ENCODE peak calls at places on chromosomes 11 and 22, in nine cellular contexts. I is fibroblast of the aortic adventitia, K is astrocyte of the spinal cord, N is fibroblast of lung, S is AG04449, L is GM23338, Q is Peyer's patch, C is endothelial cell, P is IMR-90. V is an unnamed sample.
A peak's percentile ranks its signal among the peaks of the same experiment; 100 is the strongest.

GRCh38 chr11:36744375-36745168 is 146.5 kb upstream of the RAG2 start:
- DNase-seq in I (peak; percentile 77), K (peak; percentile 60), N (peak; percentile 51), S (no peak), L (peak; percentile 90), Q (peak; percentile 72), C (peak; percentile 88), P (peak; percentile 66), V (peak; percentile 35)

GRCh38 chr11:64355078-64355940 is 3.7 kb upstream of the RPS6KA4 start:
- DNase-seq in I (peak; percentile 77), K (peak; percentile 81), N (peak; percentile 75), S (no peak), L (peak; percentile 91), Q (peak; percentile 90), C (peak; percentile 78), P (peak; percentile 77), V (peak; percentile 72)

GRCh38 chr22:35446365-35446764 is 46.4 kb downstream of the MCM5 start:
- DNase-seq in I (peak; percentile 66), K (peak; percentile 84), N (peak; percentile 97), S (peak; percentile 57), L (no peak), Q (peak; percentile 48), C (no peak), P (peak; percentile 95), V (peak; percentile 86)

GRCh38 chr11:115673720-115674119 is 169.5 kb upstream of the CADM1 start:
- DNase-seq in I (no peak), K (no peak), N (no peak), S (no peak), L (no peak), Q (no peak), C (no peak), P (no peak), V (no peak)

GRCh38 chr22:41998361-41999261 is at the start of gene WBP2NL:
- DNase-seq in I (peak; percentile 59), K (peak; percentile 80), N (peak; percentile 78), S (no peak), L (peak; percentile 37), Q (peak; percentile 90), C (no peak), P (peak; percentile 51), V (no peak)

GRCh38 chr22:22866381-22867111 is 21.1 kb upstream of the IGLL5 start:
- DNase-seq in I (peak; percentile 25), K (no peak), N (no peak), S (no peak), L (no peak), Q (no peak), C (no peak), P (no peak), V (no peak)

GRCh38 chr11:133977067-133977681 is 20.4 kb upstream of the IGSF9B start:
- DNase-seq in I (no peak), K (peak; percentile 5), N (no peak), S (no peak), L (no peak), Q (no peak), C (no peak), P (no peak), V (no peak)

GRCh38 chr11:61022311-61023085 is 51.0 kb downstream of the CD6 start:
- DNase-seq in I (no peak), K (no peak), N (no peak), S (no peak), L (no peak), Q (peak; percentile 37), C (no peak), P (no peak), V (no peak)

GRCh38 chr11:40130427-40130826 is 1329.0 kb downstream of the LRRC4C start:
- DNase-seq in I (no peak), K (no peak), N (peak; percentile 11), S (no peak), L (peak; percentile 42), Q (no peak), C (peak; percentile 3), P (no peak), V (no peak)

GRCh38 chr11:133742388-133742787 is 102.9 kb downstream of the SPATA19 start:
- DNase-seq in I (no peak), K (no peak), N (no peak), S (no peak), L (no peak), Q (no peak), C (no peak), P (no peak), V (no peak)

GRCh38 chr22:26393929-26394328 is 35.1 kb upstream of the ASPHD2 start:
- DNase-seq in I (no peak), K (no peak), N (no peak), S (no peak), L (peak; percentile 54), Q (no peak), C (no peak), P (no peak), V (no peak)
- TF ChIP-seq CTCF in I (peak; percentile 1), K (no peak), N (peak; percentile 3), S (no peak), L (peak; percentile 44), Q (no peak), C (no peak), P (no peak), V (peak; percentile 55)

DNA sequence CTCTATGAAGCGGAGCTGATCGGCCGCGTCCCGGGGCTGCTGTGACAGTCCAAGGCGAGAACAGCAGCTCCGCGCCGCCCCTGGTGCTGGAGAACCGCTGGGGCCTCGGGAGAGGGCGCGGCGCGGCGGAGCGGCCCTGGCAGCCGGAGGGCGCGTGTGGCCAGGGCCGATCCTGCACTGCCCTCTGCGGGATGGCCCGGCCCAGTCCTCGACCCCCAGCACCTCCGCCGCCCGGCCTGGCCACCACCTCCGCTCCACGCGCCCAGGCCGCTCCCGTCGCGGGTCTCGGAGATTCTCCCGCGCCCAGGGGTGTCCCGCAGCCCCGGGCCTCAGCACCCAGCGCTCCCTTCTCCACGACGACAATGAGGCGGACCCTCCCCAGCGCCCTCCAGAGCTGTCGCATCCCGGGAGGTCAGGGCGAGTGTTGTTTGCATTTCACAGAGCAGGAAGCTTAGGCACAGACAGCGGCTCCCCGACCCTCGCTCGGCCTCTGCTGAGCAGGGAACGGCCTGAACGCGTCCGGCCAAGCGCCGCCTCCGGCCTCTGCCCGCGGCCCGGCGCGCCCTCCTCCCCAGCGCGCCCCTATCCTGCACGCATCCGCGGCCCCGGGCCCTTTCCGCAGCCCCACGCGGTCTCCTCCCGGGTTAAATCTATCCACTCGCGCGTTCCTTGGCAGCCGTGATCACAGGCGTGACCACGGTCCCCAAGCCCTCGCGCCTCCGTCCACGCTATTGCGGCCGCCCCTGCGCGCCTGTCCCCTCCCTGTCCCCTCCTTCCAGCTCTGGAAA is 109.7 kb downstream of the WNT7B start:
- DNase-seq in I (no peak), K (no peak), N (no peak), S (no peak), L (peak; percentile 72), Q (no peak), C (peak; percentile 55), P (no peak), V (no peak)
- TF ChIP-seq CTCF in I (peak; percentile 25), K (peak; percentile 21), N (peak; percentile 8), S (peak; percentile 41), L (peak; percentile 53), Q (no peak), C (no peak), P (peak; percentile 40), V (peak; percentile 64)

DNA sequence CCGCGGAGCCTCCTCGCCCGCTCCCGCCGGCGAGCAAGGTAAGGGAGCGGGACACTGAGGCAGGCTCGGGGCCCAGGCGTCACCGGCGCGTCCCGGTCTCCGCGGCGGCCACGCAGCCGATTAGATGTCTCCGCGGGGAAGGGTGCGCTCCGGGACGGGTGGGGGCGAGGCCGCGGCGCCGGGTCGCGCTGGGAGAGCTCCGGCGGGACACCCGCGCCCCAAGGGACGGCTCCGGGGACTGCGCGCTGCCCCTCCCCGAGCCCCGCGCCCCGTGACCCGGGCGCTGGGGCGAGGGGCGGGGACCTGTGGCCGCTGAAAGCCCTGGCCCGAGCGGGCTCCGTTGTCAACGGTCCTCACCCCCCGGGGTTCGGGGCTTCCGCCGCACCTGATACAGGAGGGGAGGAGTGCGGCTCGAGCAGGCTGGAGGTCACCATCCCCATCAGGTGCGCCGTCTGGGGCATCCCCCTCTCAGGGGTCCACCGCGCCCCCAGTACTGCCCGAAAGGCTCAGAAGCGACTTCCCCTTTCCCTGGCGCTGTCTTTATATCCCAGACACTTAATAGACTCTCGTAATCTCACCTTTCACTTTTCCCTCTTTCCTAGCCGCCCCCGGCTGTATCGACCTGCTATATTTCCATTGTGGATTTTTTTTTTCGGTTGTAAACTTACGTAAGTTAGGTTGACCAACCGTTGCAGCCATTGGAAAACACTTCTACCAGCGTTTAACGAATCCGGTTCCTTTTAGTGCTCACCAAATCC is 566 bp downstream of the PPFIA1 start:
- DNase-seq in I (peak; percentile 72), K (peak; percentile 42), N (peak; percentile 73), S (peak; percentile 17), L (peak; percentile 84), Q (peak; percentile 73), C (peak; percentile 60), P (peak; percentile 65), V (peak; percentile 56)
- TF ChIP-seq CTCF in I (no peak), K (no peak), N (no peak), S (no peak), L (no peak), Q (peak; percentile 33), C (no peak), P (peak; percentile 23), V (no peak)

GRCh38 chr11:72136677-72137255 is 1.2 kb downstream of the FOLR3 start:
- DNase-seq in I (no peak), K (no peak), N (no peak), S (no peak), L (no peak), Q (no peak), C (no peak), P (no peak), V (no peak)

GRCh38 chr11:72141066-72141465 is 5.5 kb downstream of the FOLR3 start:
- DNase-seq in I (peak; percentile 86), K (peak; percentile 91), N (peak; percentile 97), S (peak; percentile 82), L (no peak), Q (no peak), C (no peak), P (peak; percentile 90), V (peak; percentile 96)

GRCh38 chr11:72138821-72139390 is 3.4 kb downstream of the FOLR3 start:
- DNase-seq in I (no peak), K (no peak), N (no peak), S (no peak), L (no peak), Q (no peak), C (no peak), P (no peak), V (no peak)

GRCh38 chr11:72140661-72141060 is 5.1 kb downstream of the FOLR3 start:
- DNase-seq in I (no peak), K (no peak), N (no peak), S (no peak), L (no peak), Q (no peak), C (no peak), P (no peak), V (no peak)

GRCh38 chr11:72139500-72139899 is 4.0 kb downstream of the FOLR3 start:
- DNase-seq in I (no peak), K (no peak), N (no peak), S (no peak), L (no peak), Q (no peak), C (no peak), P (no peak), V (no peak)
- TF ChIP-seq CTCF in I (no peak), K (no peak), N (no peak), S (no peak), L (no peak), Q (no peak), C (no peak), P (no peak), V (no peak)

GRCh38 chr11:81192516-81192915 is 1541.1 kb downstream of the FAM181B start:
- DNase-seq in I (no peak), K (no peak), N (no peak), S (no peak), L (no peak), Q (no peak), C (no peak), P (no peak), V (no peak)

GRCh38 chr11:81197396-81197795 is 1536.3 kb downstream of the FAM181B start:
- DNase-seq in I (no peak), K (no peak), N (no peak), S (no peak), L (peak; percentile 28), Q (no peak), C (no peak), P (no peak), V (no peak)
- TF ChIP-seq CTCF in I (no peak), K (no peak), N (no peak), S (no peak), L (peak; percentile 35), Q (no peak), C (no peak), P (no peak), V (no peak)

V was measured in HFFc6.